ENCODE peak calls at places on chromosomes 5 and 9, in five cellular contexts. I is left ventricle myocardium inferior, Z is right lobe of liver, E is fibroblast of mammary gland, W is psoas muscle. B is an unnamed sample.

GRCh38 chr9:124697326-124698200 is 73.5 kb downstream of the NR6A1 start:
- DNase-seq in Z (no peak), E (peak; percentile 57), I (no peak), W (no peak), B (peak; percentile 67)

GRCh38 chr5:35854248-35854647 is 2.4 kb upstream of the IL7R start:
- DNase-seq in I (no peak), W (no peak), Z (no peak), E (no peak), B (no peak)

GRCh38 chr5:150738862-150739261 is 20.0 kb downstream of the DCTN4 start:
- DNase-seq in W (no peak), I (no peak), Z (no peak), E (no peak), B (no peak)

GRCh38 chr5:34699155-34700077 is 43.3 kb downstream of the RAI14 start:
- DNase-seq in Z (no peak), E (no peak), W (no peak), I (no peak), B (peak; percentile 55)

GRCh38 chr9:77475641-77476473 is 172.3 kb downstream of the GNA14 start:
- DNase-seq in Z (no peak), I (no peak), E (peak; percentile 57), W (no peak), B (no peak)

GRCh38 chr5:58455966-58456365 is 3.9 kb downstream of the PLK2 start:
- DNase-seq in W (no peak), E (no peak), I (no peak), Z (no peak), B (no peak)

GRCh38 chr5:139494832-139495231 is 12.3 kb upstream of the STING1 start:
- DNase-seq in E (peak; percentile 17), I (no peak), Z (no peak), W (no peak), B (peak; percentile 68)

GRCh38 chr9:35814106-35814840 is 569 bp downstream of the HINT2 start:
- DNase-seq in W (peak; percentile 88), I (peak; percentile 75), E (peak; percentile 66), Z (peak; percentile 81), B (peak; percentile 34)

GRCh38 chr5:33316773-33317172 is 124.0 kb upstream of the TARS1 start:
- DNase-seq in Z (no peak), I (no peak), E (peak; percentile 88), W (no peak), B (peak; percentile 81)

GRCh38 chr5:97400537-97400936 is 217.5 kb upstream of the RIOK2 start:
- DNase-seq in W (no peak), Z (no peak), E (no peak), I (no peak), B (peak; percentile 0)

GRCh38 chr5:144191998-144192397 is 21.3 kb downstream of the KCTD16 start:
- DNase-seq in Z (no peak), W (no peak), I (no peak), E (peak; percentile 84), B (peak; percentile 85)

GRCh38 chr5:107367480-107367879 is 303.3 kb downstream of the EFNA5 start:
- DNase-seq in W (no peak), Z (no peak), E (no peak), I (no peak), B (no peak)

GRCh38 chr5:82334856-82335255 is 56.7 kb upstream of the RPS23 start:
- DNase-seq in W (no peak), E (peak; percentile 69), I (no peak), Z (no peak), B (no peak)

GRCh38 chr5:40446910-40447309 is 232.8 kb upstream of the PTGER4 start:
- DNase-seq in I (no peak), E (peak; percentile 96), W (no peak), Z (no peak), B (peak; percentile 98)

GRCh38 chr5:96199713-96200183 is 233.3 kb downstream of the PCSK1 start:
- DNase-seq in Z (no peak), W (no peak), I (no peak), E (no peak), B (no peak)

GRCh38 chr5:13957032-13957645 is 12.7 kb upstream of the DNAH5 start:
- DNase-seq in Z (no peak), I (no peak), E (peak; percentile 67), W (no peak), B (peak; percentile 75)

GRCh38 chr9:114096041-114096511 is 3.0 kb downstream of the KIF12 start:
- DNase-seq in Z (no peak), I (no peak), W (no peak), E (no peak), B (no peak)

GRCh38 chr9:114098660-114099522 is at the start of gene KIF12:
- DNase-seq in Z (peak; percentile 88), E (no peak), I (no peak), W (peak; percentile 74), B (no peak)

GRCh38 chr9:114097613-114098020 is 1.5 kb downstream of the KIF12 start:
- DNase-seq in Z (no peak), W (no peak), E (no peak), I (no peak), B (peak; percentile 25)

GRCh38 chr9:114098021-114098659 is 952 bp downstream of the KIF12 start:
- DNase-seq in W (peak; percentile 65), E (no peak), Z (no peak), I (no peak), B (no peak)

DNA sequence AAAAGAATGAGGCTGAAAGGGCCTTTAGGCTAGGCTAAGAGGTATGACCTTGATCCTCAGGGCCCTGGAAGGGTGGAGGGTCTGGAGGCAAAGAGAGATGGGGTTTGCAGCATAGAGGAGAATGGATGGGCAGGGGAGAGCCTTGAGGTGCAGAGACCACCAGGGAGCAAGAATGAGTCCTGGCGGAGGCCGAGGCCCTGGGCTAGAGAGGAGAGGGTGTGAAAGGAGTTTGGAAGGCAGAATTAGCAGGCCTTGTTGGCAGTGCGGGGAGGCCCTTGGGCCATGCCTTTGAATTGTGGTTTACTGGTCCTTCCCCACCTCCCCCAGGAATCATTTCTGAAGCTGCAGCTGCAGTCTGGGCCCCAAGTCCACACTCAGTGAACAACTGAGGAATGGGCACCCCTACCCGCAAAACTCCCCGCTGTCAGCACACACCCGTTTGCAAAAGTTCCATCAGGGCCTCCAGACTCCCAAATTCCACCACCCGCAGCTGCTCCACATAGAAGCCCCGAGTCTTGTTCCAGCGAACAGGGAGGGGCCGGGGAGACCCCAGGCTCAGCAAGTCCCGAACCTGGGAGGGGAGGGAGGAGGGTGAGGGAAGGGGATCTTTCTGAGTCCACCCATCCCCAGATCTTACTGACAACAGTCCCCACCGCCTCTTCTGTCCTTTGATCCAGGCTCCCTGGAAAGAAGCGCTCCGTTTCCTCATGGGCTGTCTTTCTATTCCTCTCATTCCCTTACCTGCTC is 2.1 kb downstream of the KIF12 start:
- DNase-seq in I (no peak), Z (no peak), W (no peak), E (no peak), B (no peak)
- H3K4me3 ChIP-seq in I (no peak overlapping the region), Z (peak overlapping the region; percentile 57), W (no peak overlapping the region), E (no peak overlapping the region), B (no peak overlapping the region)

GRCh38 chr9:34253460-34253837 is 74.6 kb downstream of the UBAP1 start:
- DNase-seq in Z (no peak), E (peak; percentile 78), W (no peak), I (peak; percentile 69), B (no peak)
- TF ChIP-seq CTCF in Z (peak; percentile 16), E (peak; percentile 56), W (peak; percentile 43), I (peak; percentile 45), B (peak; percentile 39)

GRCh38 chr5:157613385-157614245 is 38.0 kb upstream of the ADAM19 start:
- DNase-seq in W (no peak), E (no peak), Z (no peak), I (no peak), B (no peak)
- H3K4me3 ChIP-seq in W (no peak overlapping the region), E (no peak overlapping the region), Z (no peak overlapping the region), I (no peak overlapping the region), B (no peak overlapping the region)

DNA sequence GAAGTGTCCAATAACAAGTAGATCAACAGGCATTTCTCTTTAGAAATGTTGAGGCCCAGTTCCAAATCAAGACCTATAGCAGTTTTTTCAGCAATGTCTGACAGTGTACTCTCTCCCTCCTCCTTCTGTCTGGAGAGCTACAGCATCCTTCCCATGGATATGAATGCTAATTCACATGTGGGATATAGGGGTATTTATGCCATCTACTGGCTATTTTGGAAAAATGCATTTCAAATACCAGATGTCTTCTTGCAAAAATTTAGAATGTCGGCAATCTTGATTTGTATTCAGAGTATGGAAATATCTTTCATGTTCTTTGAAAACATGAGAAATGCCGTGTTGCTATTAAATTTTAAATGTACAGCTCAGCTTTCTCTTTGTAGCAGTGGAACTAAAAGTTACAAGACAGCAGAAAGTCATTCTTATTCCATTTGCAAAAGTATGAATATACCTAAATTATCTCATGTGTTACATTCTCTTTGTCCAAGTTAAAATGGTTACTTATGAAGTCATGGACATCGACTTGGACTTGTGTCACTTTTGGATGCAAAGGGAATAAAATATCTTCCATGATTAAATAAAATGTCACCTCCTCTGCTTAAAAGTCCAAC is 647.8 kb downstream of the TAF11L14 start:
- DNase-seq in I (no peak), E (peak; percentile 63), W (no peak), Z (no peak), B (peak; percentile 66)
- TF ChIP-seq CTCF in I (no peak), E (peak; percentile 59), W (no peak), Z (peak; percentile 62), B (peak; percentile 43)

DNA sequence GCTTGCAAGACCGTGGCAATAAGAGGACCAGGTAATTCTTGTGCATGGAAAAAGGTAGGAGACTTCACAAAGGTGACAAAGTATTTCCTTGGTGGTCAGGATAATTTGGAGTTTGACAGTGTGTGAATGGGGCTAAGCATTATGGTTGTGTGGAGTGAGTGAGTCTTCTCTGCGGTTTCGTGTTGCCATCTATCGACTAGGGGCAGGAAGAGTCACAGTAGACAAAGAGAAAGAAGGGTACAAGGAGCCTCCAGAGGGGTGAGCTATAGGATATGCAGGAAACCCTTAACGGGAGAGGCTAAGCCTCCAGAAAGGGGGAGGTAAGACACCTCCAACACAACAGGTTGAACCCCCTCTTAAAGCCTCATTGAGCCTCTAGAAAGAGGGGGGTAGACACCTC is 64.0 kb upstream of the RANBP6 start:
- DNase-seq in I (no peak), W (no peak), E (no peak), Z (no peak), B (no peak)
- H3K4me3 ChIP-seq in I (peak overlapping the region; percentile 64), W (peak overlapping the region; percentile 60), E (no peak overlapping the region), Z (no peak overlapping the region), B (no peak overlapping the region)

DNA sequence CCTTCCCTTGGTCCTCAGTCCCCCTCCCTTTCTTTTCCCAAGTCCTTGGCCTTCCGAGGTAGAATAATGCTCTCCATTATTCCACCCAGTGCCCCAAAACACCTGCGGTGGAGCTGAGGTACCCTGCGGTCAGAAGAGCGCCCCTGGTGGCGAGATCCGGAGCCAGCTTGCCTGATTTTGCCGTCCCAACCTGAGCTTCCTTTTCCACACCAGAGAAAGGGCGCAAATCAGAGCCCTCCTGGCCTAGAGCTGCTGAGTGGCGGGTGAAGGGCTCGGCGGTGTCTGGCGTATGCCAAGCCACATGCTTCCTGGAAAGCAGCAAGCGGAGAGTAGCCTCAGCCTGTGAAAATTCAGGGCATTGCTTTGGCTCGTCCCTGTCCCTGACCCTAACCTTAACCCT is 21.1 kb upstream of the CARTPT start:
- DNase-seq in W (no peak), E (peak; percentile 5), Z (no peak), I (peak; percentile 25), B (no peak)
- TF ChIP-seq CTCF in W (peak; percentile 14), E (peak; percentile 56), Z (peak; percentile 13), I (peak; percentile 68), B (peak; percentile 60)

B was measured in bronchial epithelial cell.